ENCODE peak calls at places on chromosomes 3 and 15, in six cellular contexts. Z is HepG2, X is A549, V is upper lobe of left lung, G is GM12878, D is K562. O is an unnamed sample.

GRCh38 chr3:138399766-138400165 is 34.6 kb upstream of the ESYT3 start:
- ATAC-seq in G (no peak), Z (peak; percentile 71), D (no peak), V (no peak), X (no peak), O (no peak)

GRCh38 chr15:80120636-80121035 is 32.2 kb upstream of the FAH start:
- ATAC-seq in X (no peak), D (no peak), G (no peak), Z (no peak), V (no peak), O (no peak)

GRCh38 chr3:27556854-27557253 is 72.7 kb upstream of the SLC4A7 start:
- ATAC-seq in D (no peak), V (peak; percentile 79), G (no peak), X (no peak), Z (no peak), O (peak; percentile 73)

GRCh38 chr3:112362221-112362620 is 29.3 kb downstream of the CD200 start:
- ATAC-seq in G (no peak), X (no peak), D (no peak), V (no peak), Z (no peak), O (no peak)

GRCh38 chr3:54891540-54891897 is 36.3 kb downstream of the LRTM1 start:
- ATAC-seq in V (peak; percentile 96), G (no peak), Z (peak; percentile 88), D (peak; percentile 81), X (peak; percentile 97), O (peak; percentile 97)

GRCh38 chr15:36428102-36428845 is 151.2 kb upstream of the CDIN1 start:
- ATAC-seq in V (peak; percentile 86), G (no peak), D (peak; percentile 97), Z (peak; percentile 72), X (peak; percentile 98), O (peak; percentile 58)

GRCh38 chr15:83922895-83923294 is 269.0 kb downstream of the ADAMTSL3 start:
- ATAC-seq in Z (no peak), X (no peak), D (no peak), V (no peak), G (no peak), O (no peak)

GRCh38 chr3:112460519-112460918 is 38.8 kb downstream of the BTLA start:
- ATAC-seq in G (peak; percentile 49), D (no peak), Z (no peak), V (no peak), X (no peak), O (no peak)

GRCh38 chr15:91320106-91320505 is 220.0 kb downstream of the SV2B start:
- ATAC-seq in V (no peak), D (no peak), X (no peak), Z (no peak), G (no peak), O (no peak)

GRCh38 chr3:194925614-194926013 is 239.9 kb downstream of the FAM43A start:
- ATAC-seq in X (no peak), Z (no peak), G (no peak), V (no peak), D (no peak), O (no peak)

GRCh38 chr3:119557874-119558264 is 1.5 kb downstream of the CD80 start:
- ATAC-seq in X (no peak), V (no peak), G (no peak), Z (no peak), D (peak; percentile 22), O (no peak)

DNA sequence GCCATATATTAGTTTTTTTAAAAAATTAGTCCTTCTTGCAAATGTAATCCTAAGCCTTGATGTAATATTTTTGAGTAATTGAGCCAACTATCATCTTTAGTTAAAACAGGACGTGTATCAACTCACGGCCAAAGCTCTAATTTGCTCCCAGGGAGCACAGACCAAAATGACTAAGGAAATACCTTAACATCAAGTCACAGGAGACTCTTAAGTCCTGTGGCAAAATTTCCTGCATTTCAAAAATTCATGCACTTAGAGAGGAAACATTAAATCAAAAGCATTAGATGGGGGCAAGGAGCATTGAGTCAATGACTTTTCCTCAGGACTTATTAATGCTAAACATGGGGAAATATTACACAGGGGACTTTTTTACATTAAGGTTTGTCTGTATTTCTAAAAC is 276.0 kb downstream of the MFSD1 start:
- ATAC-seq in G (no peak), X (no peak), V (no peak), Z (no peak), D (no peak), O (no peak)
- TF ChIP-seq EP300 in G (no peak), X (no peak), V (no peak), Z (no peak), D (no peak), O (no peak)

GRCh38 chr3:29694783-29695182 is 413.9 kb downstream of the RBMS3 start:
- ATAC-seq in Z (no peak), V (peak; percentile 91), D (no peak), G (no peak), X (peak; percentile 98), O (peak; percentile 79)
- TF ChIP-seq EP300 in Z (no peak), V (no peak), D (no peak), G (no peak), X (peak; percentile 68), O (no peak)

DNA sequence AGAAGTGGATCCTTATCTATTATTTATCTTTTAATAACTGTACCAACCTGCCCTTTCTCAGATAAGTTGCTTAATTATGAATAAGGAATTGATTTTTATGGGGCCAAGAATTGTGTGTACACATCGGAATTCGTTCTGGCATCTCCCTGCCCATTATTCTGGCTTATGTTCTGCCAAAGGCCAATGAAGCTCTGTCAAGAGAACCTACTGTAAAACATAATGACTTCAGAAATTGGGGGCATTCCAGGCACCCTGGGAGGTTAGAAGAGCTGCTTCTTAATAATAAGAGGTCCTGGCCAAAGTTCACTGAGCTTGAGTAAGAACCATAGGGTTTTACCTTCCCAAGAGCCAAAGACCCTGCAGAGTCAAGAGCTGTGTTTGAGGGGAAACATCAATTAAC is 261.7 kb downstream of the SLC9A9 start:
- ATAC-seq in D (no peak), X (no peak), G (no peak), V (peak; percentile 59), Z (no peak), O (peak; percentile 26)
- TF ChIP-seq EP300 in D (no peak), X (no peak), G (no peak), V (no peak), Z (no peak), O (no peak)

DNA sequence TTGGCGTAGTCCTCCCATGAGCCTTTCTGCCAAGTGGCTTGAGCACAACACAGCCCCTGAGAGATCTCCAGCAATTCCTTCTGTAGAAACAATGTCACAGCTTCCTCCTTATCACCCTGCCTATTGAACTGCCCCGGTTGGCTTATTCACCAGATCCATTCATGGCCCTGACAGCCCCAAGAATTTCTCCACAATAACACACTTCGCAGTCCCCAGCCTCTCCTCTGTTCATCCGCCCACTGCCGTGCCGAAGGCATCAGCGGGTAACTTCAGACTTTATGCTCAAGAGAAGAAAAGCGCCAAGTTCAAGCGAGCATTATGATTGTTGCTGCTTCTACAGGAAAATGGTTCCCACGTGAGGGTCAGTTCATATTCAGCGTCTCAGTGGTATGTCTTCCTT is 403.9 kb downstream of the VPS13C start:
- ATAC-seq in X (no peak), D (no peak), V (no peak), Z (no peak), G (no peak), O (no peak)
- TF ChIP-seq EP300 in X (no peak), D (no peak), V (no peak), Z (no peak), G (no peak), O (no peak)

DNA sequence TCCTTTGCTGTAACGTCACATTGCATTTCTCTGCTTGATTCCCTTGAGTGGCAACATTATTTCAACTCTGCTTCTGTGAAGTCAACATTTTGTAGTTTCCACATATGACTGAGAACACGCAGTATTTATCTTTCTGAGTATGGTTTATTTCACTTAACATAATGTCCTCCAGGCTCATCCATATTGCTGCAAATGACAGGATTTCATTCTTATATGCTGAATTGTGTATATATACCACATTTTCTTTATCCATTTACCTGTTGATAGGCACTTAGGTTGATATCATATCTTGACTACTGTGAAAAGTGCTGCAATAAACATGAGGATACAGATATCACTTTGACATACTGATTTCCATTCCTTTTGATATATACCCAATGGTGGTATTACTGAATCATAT is 878.5 kb downstream of the PLOD2 start:
- ATAC-seq in G (no peak), X (no peak), Z (no peak), D (no peak), V (no peak), O (no peak)
- TF ChIP-seq EP300 in G (no peak), X (no peak), Z (no peak), D (no peak), V (no peak), O (no peak)

DNA sequence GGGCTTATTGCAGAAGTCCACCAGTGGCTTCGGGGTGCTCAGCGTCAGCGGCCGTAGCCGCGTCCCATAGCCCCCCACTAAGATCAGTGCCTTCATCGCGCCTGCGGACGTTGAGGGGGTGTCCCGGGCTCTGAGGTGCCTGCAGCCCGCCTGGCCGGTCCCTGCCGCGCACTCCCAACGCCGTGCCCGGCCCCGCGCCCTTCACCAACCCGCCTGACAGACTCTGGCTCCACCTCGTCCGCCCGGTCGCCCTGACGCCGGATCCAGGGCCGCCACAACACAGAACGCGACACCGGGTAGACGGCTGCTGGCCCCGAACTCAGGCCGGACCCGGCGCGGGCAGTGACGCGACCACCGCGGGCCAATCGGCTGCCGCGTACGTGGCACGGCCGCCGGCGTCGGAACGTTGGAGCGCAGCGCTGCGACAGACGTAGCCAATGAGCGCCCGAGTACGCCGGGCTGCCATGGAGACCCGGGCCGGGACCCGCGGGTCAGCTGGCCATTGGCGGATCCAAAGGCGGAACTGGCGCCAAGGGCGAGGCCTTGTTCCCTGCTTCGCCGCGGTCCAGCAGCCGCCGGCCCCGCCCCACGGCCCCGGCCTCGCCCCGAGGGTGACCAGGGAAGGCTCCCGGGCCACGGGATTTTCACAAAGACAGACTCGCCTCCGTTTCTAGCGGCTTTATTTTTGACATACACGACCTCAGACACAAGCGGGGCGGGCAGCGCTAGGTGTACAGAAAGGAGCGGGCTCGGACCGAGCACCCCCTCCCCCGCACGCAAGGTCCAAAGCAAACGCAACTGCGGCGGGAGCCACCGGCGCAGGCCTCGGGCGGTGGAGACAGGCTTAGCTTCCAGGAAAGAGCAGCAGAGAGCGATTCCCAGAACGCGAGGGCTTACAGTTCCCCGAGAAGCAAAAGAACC is at the start of gene GMPPB:
- ATAC-seq in X (peak; percentile 90), G (peak; percentile 90), D (peak; percentile 95), Z (peak; percentile 89), V (peak; percentile 95), O (peak; percentile 94)
- TF ChIP-seq EP300 in X (no peak), G (no peak), D (no peak), Z (no peak), V (no peak), O (no peak)

DNA sequence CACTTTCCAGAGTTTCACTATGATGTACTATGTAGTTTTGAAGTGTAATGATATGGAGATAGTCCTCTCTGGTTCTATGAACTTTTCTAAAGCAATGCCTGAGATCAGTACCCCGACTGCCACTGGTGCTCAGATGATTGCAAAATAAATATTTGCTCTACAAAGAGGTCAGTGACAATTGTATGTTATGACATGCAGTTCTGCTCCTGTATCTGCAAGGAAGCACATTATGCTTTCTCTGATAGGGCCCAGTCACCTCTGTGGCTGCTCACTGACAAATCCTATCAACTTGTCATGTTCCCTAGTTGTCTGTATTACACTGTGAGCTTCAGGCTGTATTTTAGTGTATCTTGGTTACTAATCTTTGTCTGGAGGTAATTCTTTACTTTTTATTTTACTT is 362.6 kb downstream of the ROBO1 start:
- ATAC-seq in G (no peak), Z (peak; percentile 75), V (no peak), D (no peak), X (no peak), O (no peak)
- TF ChIP-seq EP300 in G (no peak), Z (no peak), V (no peak), D (no peak), X (no peak), O (no peak)

GRCh38 chr3:87260270-87260669 is 16.1 kb downstream of the POU1F1 start:
- ATAC-seq in G (peak; percentile 74), X (peak; percentile 70), V (peak; percentile 61), D (peak; percentile 65), Z (peak; percentile 44), O (no peak)

GRCh38 chr3:87261925-87262324 is 14.5 kb downstream of the POU1F1 start:
- ATAC-seq in Z (no peak), G (no peak), D (no peak), V (no peak), X (no peak), O (no peak)
- TF ChIP-seq EP300 in Z (no peak), G (no peak), D (no peak), V (no peak), X (no peak), O (no peak)